ENCODE peak calls at places on chromosome 16, in nine cellular contexts. L is trophoblast cell; G is CD8-positive, alpha-beta T cell; U is neuronal stem cell; N is tibial artery; I is stomach; J is left ventricle myocardium inferior; P is GM12878; E is endodermal cell. R is an unnamed sample. For H3K27me3, the result is how much of the 10 kb centered on the place peaks cover.

GRCh38 chr16:67423634-67424575 is 7.0 kb upstream of the HSD11B2 start:
- DNase-seq in L (peak), G (no peak), U (no peak), N (no peak), I (no peak), J (no peak), P (no peak), E (peak), R (no peak)

GRCh38 chr16:56356276-56357241 is 68.8 kb downstream of the AMFR start:
- DNase-seq in L (peak), G (peak), U (peak), N (peak), I (peak), J (peak), P (peak), E (peak), R (peak)

GRCh38 chr16:86531641-86532525 is 21.6 kb downstream of the FOXF1 start:
- DNase-seq in L (no peak), G (no peak), U (no peak), N (no peak), I (no peak), J (no peak), P (no peak), E (peak), R (no peak)

GRCh38 chr16:1775006-1775845 is 2.3 kb upstream of the MRPS34 start:
- DNase-seq in L (no peak), G (no peak), U (no peak), N (no peak), I (no peak), J (no peak), P (no peak), E (no peak), R (no peak)

GRCh38 chr16:24953721-24954120 is 61.4 kb downstream of the ARHGAP17 start:
- DNase-seq in L (no peak), G (no peak), U (no peak), N (no peak), I (no peak), J (no peak), P (no peak), E (no peak), R (no peak)

GRCh38 chr16:23608194-23608593 is 12.1 kb upstream of the NDUFAB1 start:
- DNase-seq in L (no peak), G (no peak), U (no peak), N (no peak), I (no peak), J (no peak), P (no peak), E (no peak), R (no peak)

GRCh38 chr16:14961405-14962186 is 13.2 kb upstream of the PDXDC1 start:
- DNase-seq in L (no peak), G (no peak), U (no peak), N (no peak), I (no peak), J (no peak), P (no peak), E (peak), R (no peak)

GRCh38 chr16:57904101-57904500 is 66.8 kb downstream of the CNGB1 start:
- DNase-seq in L (no peak), G (no peak), U (no peak), N (no peak), I (no peak), J (no peak), P (no peak), E (no peak), R (no peak)

GRCh38 chr16:24589997-24590396 is 50.6 kb downstream of the RBBP6 start:
- DNase-seq in L (no peak), G (no peak), U (no peak), N (no peak), I (no peak), J (no peak), P (no peak), E (no peak), R (no peak)

GRCh38 chr16:57175896-57176295 is 9.9 kb downstream of the PSME3IP1 start:
- DNase-seq in L (no peak), G (no peak), U (no peak), N (no peak), I (no peak), J (no peak), P (no peak), E (no peak), R (no peak)

GRCh38 chr16:23387666-23388065 is 65.3 kb downstream of the COG7 start:
- DNase-seq in L (no peak), G (no peak), U (no peak), N (no peak), I (no peak), J (no peak), P (no peak), E (no peak), R (no peak)

GRCh38 chr16:15404792-15405191 is 9.2 kb downstream of the MPV17L start:
- DNase-seq in L (peak), G (no peak), U (no peak), N (peak), I (no peak), J (no peak), P (no peak), E (no peak), R (no peak)

GRCh38 chr16:53766304-53767016 is 62.5 kb downstream of the FTO start:
- DNase-seq in L (no peak), G (no peak), U (no peak), N (no peak), I (no peak), J (no peak), P (no peak), E (no peak), R (no peak)

GRCh38 chr16:89481556-89481955 is 8.8 kb downstream of the ANKRD11 start:
- DNase-seq in L (no peak), G (no peak), U (no peak), N (no peak), I (no peak), J (no peak), P (no peak), E (no peak), R (no peak)

GRCh38 chr16:80924372-80924978 is 82.2 kb downstream of the CMC2 start:
- DNase-seq in L (peak), G (no peak), U (peak), N (peak), I (peak), J (peak), P (no peak), E (peak), R (peak)

GRCh38 chr16:28538733-28539596 is at the start of gene NUPR1:
- DNase-seq in L (no peak), G (no peak), U (no peak), N (peak), I (peak), J (peak), P (no peak), E (peak), R (peak)

GRCh38 chr16:70162041-70162451 is 11.5 kb upstream of the CLEC18C start:
- DNase-seq in L (no peak), G (no peak), U (no peak), N (no peak), I (no peak), J (no peak), P (no peak), E (no peak), R (no peak)

GRCh38 chr16:31476305-31477219 is 4.6 kb downstream of the TGFB1I1 start:
- DNase-seq in L (peak), G (peak), U (no peak), N (peak), I (peak), J (peak), P (no peak), E (peak), R (peak)

GRCh38 chr16:15032547-15033308 is 23.1 kb downstream of the NTAN1 start:
- DNase-seq in L (no peak), G (no peak), U (no peak), N (no peak), I (no peak), J (no peak), P (no peak), E (peak), R (no peak)

GRCh38 chr16:29675811-29676643 is 3.0 kb upstream of the QPRT start:
- DNase-seq in L (no peak), G (no peak), U (no peak), N (no peak), I (no peak), J (no peak), P (no peak), E (peak), R (no peak)

GRCh38 chr16:525520-526180 is 1.9 kb upstream of the CAPN15 start:
- DNase-seq in L (peak), G (peak), U (no peak), N (no peak), I (no peak), J (no peak), P (peak), E (no peak), R (peak)

GRCh38 chr16:50360033-50360778 is 8.6 kb downstream of the BRD7 start:
- DNase-seq in L (peak), G (no peak), U (no peak), N (no peak), I (peak), J (no peak), P (no peak), E (no peak), R (no peak)

GRCh38 chr16:55499951-55500350 is 8.9 kb upstream of the LPCAT2 start:
- DNase-seq in L (peak), G (no peak), U (no peak), N (peak), I (no peak), J (no peak), P (no peak), E (peak), R (peak)

GRCh38 chr16:56921571-56921970 is 10.4 kb upstream of the HERPUD1 start:
- DNase-seq in L (peak), G (no peak), U (no peak), N (no peak), I (no peak), J (no peak), P (no peak), E (no peak), R (no peak)

GRCh38 chr16:30356401-30357084 is 1.4 kb upstream of the CD2BP2 start:
- DNase-seq in L (no peak), G (no peak), U (no peak), N (no peak), I (no peak), J (no peak), P (no peak), E (no peak), R (no peak)

GRCh38 chr16:4737545-4737944 is 3.2 kb downstream of the DNAAF8 start:
- DNase-seq in L (no peak), G (no peak), U (no peak), N (no peak), I (no peak), J (no peak), P (no peak), E (no peak), R (no peak)

GRCh38 chr16:15949210-15950166 is at the start of gene ABCC1:
- DNase-seq in L (no peak), G (peak), U (peak), N (no peak), I (peak), J (peak), P (no peak), E (peak), R (peak)

GRCh38 chr16:52456368-52456767 is 90.6 kb downstream of the TOX3 start:
- DNase-seq in L (no peak), G (no peak), U (peak), N (no peak), I (no peak), J (no peak), P (no peak), E (no peak), R (no peak)

GRCh38 chr16:83143788-83144187 is 517.0 kb downstream of the CDH13 start:
- DNase-seq in L (no peak), G (no peak), U (no peak), N (no peak), I (no peak), J (no peak), P (no peak), E (peak), R (no peak)

GRCh38 chr16:65546353-65546791 is 424.5 kb upstream of the CDH11 start:
- DNase-seq in L (no peak), G (no peak), U (no peak), N (no peak), I (no peak), J (no peak), P (no peak), E (no peak), R (no peak)

GRCh38 chr16:57704011-57704904 is 9.7 kb downstream of the DRC7 start:
- DNase-seq in L (no peak), G (no peak), U (no peak), N (no peak), I (no peak), J (no peak), P (no peak), E (no peak), R (no peak)

GRCh38 chr16:24359490-24359889 is 103.4 kb downstream of the CACNG3 start:
- DNase-seq in L (no peak), G (no peak), U (no peak), N (no peak), I (no peak), J (no peak), P (no peak), E (no peak), R (no peak)

GRCh38 chr16:60636117-60636516 is 1400.1 kb downstream of the CDH8 start:
- DNase-seq in L (peak), G (no peak), U (no peak), N (no peak), I (no peak), J (no peak), P (no peak), E (peak), R (peak)

DNA sequence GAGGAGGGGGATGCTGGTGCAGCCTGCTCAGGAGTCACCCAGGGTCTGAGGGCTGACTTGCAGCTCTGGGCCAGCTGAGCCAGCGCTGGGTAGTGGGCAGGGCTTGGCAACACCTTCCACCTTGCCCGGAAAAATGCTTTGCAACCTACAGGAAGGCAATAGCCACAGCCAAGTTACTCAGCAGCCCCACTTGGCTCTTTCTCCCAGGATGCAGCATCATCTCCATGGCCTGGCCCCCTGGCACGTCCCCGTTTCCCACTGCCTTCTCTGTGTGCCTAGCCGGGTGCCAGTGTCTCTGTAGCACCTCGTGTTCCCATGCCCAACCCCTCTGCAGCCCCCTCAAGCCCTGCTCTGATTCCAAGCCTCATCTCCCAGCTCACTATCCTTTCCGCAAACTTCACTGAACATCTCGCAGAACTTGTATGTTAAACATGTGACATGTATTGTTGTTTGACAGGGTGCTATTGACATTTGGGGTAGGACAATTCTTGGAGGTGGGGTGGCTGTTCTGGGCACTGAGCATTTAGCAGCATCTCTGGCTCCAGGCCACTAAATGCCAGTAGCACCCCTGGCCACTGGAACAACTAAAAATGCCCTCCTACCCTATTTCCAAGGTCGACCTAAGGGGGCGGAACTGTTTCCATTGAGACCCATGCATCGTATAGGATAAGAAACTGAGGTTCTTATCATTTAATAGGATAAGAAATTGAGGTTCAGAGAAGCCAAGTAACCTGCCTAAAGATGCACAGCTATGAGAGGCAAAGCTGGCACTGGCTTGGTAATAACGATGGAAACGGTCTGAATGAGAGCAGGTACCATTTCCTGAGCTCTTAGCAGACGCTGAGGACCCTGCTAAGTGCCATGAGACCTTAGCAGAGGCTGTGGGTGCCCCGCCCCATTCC is 12.2 kb downstream of the DEXI start:
- DNase-seq in L (no peak), G (no peak), U (no peak), N (no peak), I (no peak), J (no peak), P (no peak), E (no peak), R (no peak)
- H3K27ac ChIP-seq in L (no peak), G (no peak), U (no peak), N (no peak), I (no peak), J (peak), P (no peak), E (no peak), R (no peak)

DNA sequence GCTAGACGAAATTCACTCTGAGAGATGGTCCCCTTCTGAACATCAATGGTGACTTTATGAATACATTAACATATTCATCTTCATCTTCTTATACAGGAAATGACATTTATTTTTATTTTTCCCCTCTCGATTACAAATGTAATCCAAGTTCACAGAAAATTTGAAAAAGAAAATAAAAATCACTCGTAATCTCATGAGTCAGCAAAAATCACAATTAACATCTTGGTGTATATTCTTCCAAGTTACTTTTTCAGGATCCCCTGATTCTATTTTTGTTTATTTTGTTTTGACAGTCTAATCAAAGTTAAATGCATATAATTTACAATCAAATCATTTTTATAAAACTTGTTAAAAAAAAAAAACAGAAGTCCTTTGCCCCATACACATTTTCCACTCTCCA is 27.6 kb downstream of the C16orf87 start:
- DNase-seq in L (no peak), G (no peak), U (no peak), N (no peak), I (no peak), J (no peak), P (no peak), E (no peak), R (no peak)
- H3K27me3 ChIP-seq in L (under half), G (under half), U (under half), N (under half), I (under half), J (under half), P (under half), E (under half), R (under half)

DNA sequence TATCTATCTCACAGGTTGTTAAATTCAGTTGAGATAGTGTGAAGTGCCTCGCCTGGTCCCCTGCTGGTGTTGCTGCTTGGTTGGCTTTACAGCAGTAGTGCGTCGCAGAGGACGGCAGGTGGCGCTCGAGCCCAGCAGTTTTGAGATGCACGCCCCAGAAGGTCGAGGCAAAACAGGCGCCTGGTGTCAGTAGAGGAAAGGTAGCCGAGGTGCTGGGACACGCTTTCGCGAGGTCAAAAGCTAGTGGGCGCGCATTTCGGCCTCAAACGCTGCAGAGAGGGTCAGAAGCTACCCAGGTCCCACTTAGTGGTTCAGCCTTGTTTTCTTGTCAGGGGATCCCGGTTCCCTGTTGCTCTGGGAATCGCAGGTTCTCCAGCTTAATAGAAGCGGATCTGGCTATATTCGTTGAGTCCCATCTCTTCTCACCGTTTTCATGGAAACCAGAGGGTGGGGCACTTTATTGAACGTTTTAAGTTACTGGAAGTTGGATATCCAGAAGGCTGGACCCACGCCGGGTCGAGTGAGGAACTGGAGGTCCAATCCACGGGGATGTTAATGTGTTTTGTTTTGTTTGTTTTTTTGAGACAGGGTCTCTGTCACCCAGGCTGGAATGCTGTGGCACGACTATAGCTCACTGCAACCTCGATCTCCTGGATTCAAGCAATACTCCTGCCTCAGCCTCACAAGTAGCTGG is 10.3 kb upstream of the ZFP90 start:
- DNase-seq in L (peak), G (peak), U (peak), N (peak), I (peak), J (peak), P (peak), E (peak), R (peak)
- H3K27ac ChIP-seq in L (no peak), G (no peak), U (no peak), N (no peak), I (no peak), J (no peak), P (no peak), E (no peak), R (no peak)

GRCh38 chr16:84827131-84827574 is 7.4 kb downstream of the CRISPLD2 start:
- DNase-seq in L (peak), G (no peak), U (no peak), N (no peak), I (no peak), J (no peak), P (no peak), E (no peak), R (no peak)

GRCh38 chr16:84827897-84828296 is 8.1 kb downstream of the CRISPLD2 start:
- DNase-seq in L (peak), G (no peak), U (no peak), N (no peak), I (no peak), J (no peak), P (no peak), E (no peak), R (peak)

GRCh38 chr16:84828322-84828721 is 8.5 kb downstream of the CRISPLD2 start:
- DNase-seq in L (no peak), G (no peak), U (no peak), N (no peak), I (no peak), J (no peak), P (no peak), E (no peak), R (no peak)

GRCh38 chr16:84825896-84826557 is 6.2 kb downstream of the CRISPLD2 start:
- DNase-seq in L (peak), G (no peak), U (no peak), N (no peak), I (no peak), J (no peak), P (no peak), E (no peak), R (no peak)

GRCh38 chr16:84826558-84826941 is 6.8 kb downstream of the CRISPLD2 start:
- DNase-seq in L (peak), G (no peak), U (no peak), N (peak), I (peak), J (peak), P (no peak), E (no peak), R (no peak)
- H3K27me3 ChIP-seq in L (under half), G (under half), U (under half), N (under half), I (under half), J (under half), P (under half), E (under half), R (under half)